ENCODE peak calls at places on chromosomes 6 and 20, in four cellular contexts. M is HCT116, P is H1, N is K562. L is an unnamed sample.

GRCh38 chr6:26556263-26557070 is 18.3 kb downstream of the HMGN4 start:
- DNase-seq in M (peak; percentile 84), P (peak; percentile 92), N (peak; percentile 77), L (no peak)

GRCh38 chr6:28580484-28580883 is 54.8 kb downstream of the GPX5 start:
- DNase-seq in N (no peak), P (no peak), M (no peak), L (no peak)

GRCh38 chr6:108170607-108171290 is 4.9 kb downstream of the NR2E1 start:
- DNase-seq in M (no peak), N (no peak), P (no peak), L (no peak)

GRCh38 chr6:136684483-136684882 is 107.8 kb downstream of the MAP3K5 start:
- DNase-seq in M (no peak), N (no peak), P (no peak), L (no peak)

GRCh38 chr6:110399219-110400071 is 15.9 kb downstream of the DDO start:
- DNase-seq in P (no peak), M (no peak), N (no peak), L (no peak)

GRCh38 chr6:166955865-166956443 is 396 bp downstream of the RNASET2 start:
- DNase-seq in M (no peak), P (no peak), N (no peak), L (no peak)

GRCh38 chr20:30811896-30812671 is 445.4 kb upstream of the DEFB115 start:
- DNase-seq in N (peak; percentile 79), P (peak; percentile 52), M (no peak), L (peak; percentile 20)

GRCh38 chr6:77389402-77389801 is 73.9 kb downstream of the HTR1B start:
- DNase-seq in P (no peak), N (no peak), M (no peak), L (no peak)

GRCh38 chr6:34148864-34149810 is 3.2 kb upstream of the GRM4 start:
- DNase-seq in P (peak; percentile 49), N (no peak), M (no peak), L (no peak)

GRCh38 chr20:34403063-34403827 is 40.2 kb downstream of the ITCH start:
- DNase-seq in N (no peak), M (no peak), P (no peak), L (no peak)
- TF ChIP-seq YY1 in N (no peak), M (no peak), P (no peak), L (no peak)

DNA sequence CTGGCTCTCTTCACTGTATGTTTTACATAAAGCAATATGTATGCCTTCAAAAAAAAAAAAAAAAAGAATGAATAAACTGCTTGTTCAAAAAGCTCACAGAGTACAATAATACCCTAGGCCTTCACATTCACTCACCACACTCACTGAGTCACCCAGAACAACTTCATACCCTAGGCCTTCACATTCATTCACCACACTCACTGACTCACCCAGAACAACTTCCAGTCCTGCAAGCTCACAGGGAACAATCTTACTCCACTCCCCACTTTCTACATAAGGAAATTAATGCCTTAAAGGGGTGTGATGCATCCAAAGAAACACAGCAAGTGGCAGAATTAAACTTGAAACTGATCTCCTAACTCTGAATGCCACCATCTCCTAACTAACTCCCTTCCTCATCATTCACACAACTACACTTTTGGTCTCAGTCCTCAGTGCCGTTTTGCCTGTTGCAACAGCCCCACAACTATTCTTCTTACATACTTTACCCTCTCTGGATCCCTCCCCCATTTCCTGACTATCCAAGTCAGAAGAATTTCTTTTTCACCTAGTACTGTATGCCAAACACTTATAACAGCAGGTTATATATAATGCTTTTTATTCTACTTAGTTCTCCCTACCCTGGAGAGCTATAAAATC is 34.2 kb downstream of the NHSL1 start:
- DNase-seq in P (no peak), N (no peak), M (peak; percentile 70), L (no peak)
- TF ChIP-seq EGR1 in P (no peak), N (no peak), M (no peak), L (no peak)

DNA sequence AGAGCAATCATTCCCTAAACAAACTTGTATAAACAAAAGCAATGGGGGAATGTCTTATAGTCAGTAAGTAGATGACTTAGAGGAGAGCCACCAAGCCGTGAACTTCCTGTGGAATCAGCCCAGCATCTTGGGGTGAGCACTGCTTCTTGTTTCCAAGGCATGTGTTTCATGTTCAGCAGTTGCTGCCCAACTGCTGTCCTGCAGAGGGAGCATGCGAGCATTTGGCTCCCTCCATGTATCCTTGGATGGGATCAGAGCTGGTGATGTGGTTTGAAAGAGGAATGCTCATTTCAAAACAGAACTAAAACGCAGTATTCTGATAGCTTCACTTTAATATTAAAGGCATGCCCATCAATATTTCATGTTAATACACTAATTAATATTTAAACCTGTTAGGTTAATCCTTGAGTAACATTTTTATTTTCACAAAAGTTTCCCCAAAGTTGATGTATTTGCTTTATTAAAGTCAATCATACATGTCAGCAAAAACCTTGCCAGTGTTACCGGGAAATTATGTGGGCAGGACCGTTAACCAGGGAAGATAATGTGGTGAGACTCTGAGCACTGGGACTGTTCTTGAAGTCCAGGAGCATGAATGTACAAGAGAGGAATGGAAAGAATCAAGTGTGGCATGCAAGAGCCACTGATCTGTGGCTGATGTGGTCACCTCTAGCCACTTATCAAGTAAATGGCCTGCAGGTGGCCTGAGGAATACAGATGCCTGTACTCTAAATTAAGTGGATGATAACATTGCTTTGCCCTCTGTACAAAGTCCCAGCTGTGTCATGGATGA is 172.2 kb upstream of the GGTLC1 start:
- DNase-seq in P (peak; percentile 65), N (peak; percentile 25), M (no peak), L (no peak)
- TF ChIP-seq YY1 in P (no peak), N (no peak), M (no peak), L (no peak)

GRCh38 chr6:79077680-79078056 is 386 bp downstream of the PHIP start:
- DNase-seq in N (peak; percentile 60), M (no peak), P (no peak), L (no peak)
- TF ChIP-seq EGR1 in N (no peak), M (no peak), P (no peak), L (no peak)

GRCh38 chr6:35955970-35956369 is 35.1 kb upstream of the SRPK1 start:
- DNase-seq in M (no peak), P (no peak), N (no peak), L (no peak)

GRCh38 chr6:35955521-35955920 is 34.6 kb upstream of the SRPK1 start:
- DNase-seq in N (no peak), M (no peak), P (no peak), L (no peak)

GRCh38 chr6:35955071-35955470 is 34.2 kb upstream of the SRPK1 start:
- DNase-seq in P (no peak), M (no peak), N (no peak), L (no peak)

GRCh38 chr6:35962779-35963570 is 42.1 kb upstream of the SRPK1 start:
- DNase-seq in M (no peak), N (no peak), P (no peak), L (no peak)

DNA sequence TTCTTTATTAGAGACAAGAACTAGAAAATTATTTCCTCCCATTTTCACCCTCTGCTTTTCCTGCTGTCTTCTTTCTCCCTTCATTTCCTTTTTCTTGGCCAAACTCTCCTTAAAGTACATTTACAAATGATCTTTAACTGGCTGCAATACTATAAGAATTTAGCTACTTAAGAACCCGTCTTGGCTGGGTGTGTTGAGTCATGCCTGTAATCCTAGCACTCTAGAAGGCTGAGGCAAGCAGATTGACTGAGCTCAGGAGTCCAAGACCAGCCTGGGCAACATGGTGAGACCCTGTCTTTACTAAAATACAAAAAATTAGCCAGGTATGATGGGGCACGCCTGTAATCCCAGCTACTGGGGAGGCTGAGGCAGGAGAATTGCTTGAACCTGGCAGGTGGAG is 39.3 kb upstream of the SRPK1 start:
- DNase-seq in N (no peak), P (no peak), M (no peak), L (no peak)
- TF ChIP-seq YY1 in N (no peak), P (no peak), M (no peak), L (no peak)

GRCh38 chr6:20564269-20564668 is 30.0 kb downstream of the CDKAL1 start:
- DNase-seq in M (peak; percentile 19), P (no peak), N (no peak), L (no peak)
- TF ChIP-seq EGR1 in M (no peak), P (no peak), N (no peak), L (no peak)

GRCh38 chr6:19818805-19819204 is 18.4 kb upstream of the ID4 start:
- DNase-seq in M (no peak), N (no peak), P (no peak), L (no peak)

GRCh38 chr6:19827903-19828302 is 9.3 kb upstream of the ID4 start:
- DNase-seq in N (no peak), M (no peak), P (no peak), L (no peak)

GRCh38 chr6:19827247-19827646 is 9.9 kb upstream of the ID4 start:
- DNase-seq in P (no peak), N (no peak), M (no peak), L (no peak)

GRCh38 chr6:19824058-19824807 is 12.9 kb upstream of the ID4 start:
- DNase-seq in M (no peak), P (no peak), N (no peak), L (no peak)

GRCh38 chr6:19822134-19822533 is 15.0 kb upstream of the ID4 start:
- DNase-seq in P (no peak), N (no peak), M (no peak), L (no peak)
- TF ChIP-seq YY1 in P (no peak), N (no peak), M (no peak), L (no peak)

DNA sequence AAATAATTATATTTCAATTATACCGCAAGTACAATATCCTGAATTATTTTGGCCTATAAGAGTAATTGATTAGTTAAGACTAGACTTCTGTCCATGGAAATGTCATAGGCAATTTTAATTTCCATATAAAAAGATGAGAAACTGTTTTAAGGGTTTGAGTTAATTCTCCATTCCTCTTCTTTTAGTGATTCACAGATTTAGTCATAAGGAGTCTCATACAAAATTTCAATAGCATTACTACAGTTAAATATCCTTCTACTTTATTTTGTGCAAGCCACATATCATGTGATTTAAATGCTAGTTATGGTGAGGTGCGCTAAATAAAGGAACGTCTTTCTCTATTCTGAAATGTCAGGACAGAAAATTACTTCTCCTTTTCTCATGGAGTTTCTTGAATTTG is 49.9 kb upstream of the SUPT3H start:
- DNase-seq in N (no peak), P (no peak), M (no peak), L (no peak)
- TF ChIP-seq EGR1 in N (no peak), P (no peak), M (no peak), L (no peak)

L was measured in GM12878.